ENCODE peak calls at places on chromosome 5, in six cellular contexts. V is choroid plexus epithelial cell, G is foreskin fibroblast, J is fibroblast of lung, R is RWPE1, W is chondrocyte. Z is an unnamed sample.

GRCh38 chr5:74337252-74338100 is 303.1 kb downstream of the ENC1 start:
- DNase-seq in V (no peak), G (no peak), J (no peak), R (no peak), W (no peak), Z (no peak)

GRCh38 chr5:179823937-179824744 is 3.4 kb downstream of the SQSTM1 start:
- DNase-seq in V (no peak), G (no peak), J (no peak), R (no peak), W (peak), Z (no peak)

GRCh38 chr5:34609951-34610431 is 46.1 kb upstream of the RAI14 start:
- DNase-seq in V (peak), G (peak), J (no peak), R (no peak), W (no peak), Z (no peak)

GRCh38 chr5:158301186-158301585 is 442.2 kb upstream of the CLINT1 start:
- DNase-seq in V (peak), G (peak), J (peak), R (no peak), W (no peak), Z (no peak)

GRCh38 chr5:66436721-66437120 is 159.5 kb upstream of the MAST4 start:
- DNase-seq in V (no peak), G (no peak), J (no peak), R (peak), W (no peak), Z (no peak)

GRCh38 chr5:102545175-102545574 is 46.4 kb upstream of the SLCO6A1 start:
- DNase-seq in V (peak), G (peak), J (no peak), R (no peak), W (no peak), Z (no peak)

GRCh38 chr5:172771439-172772111 is 580 bp upstream of the DUSP1 start:
- DNase-seq in V (peak), G (peak), J (peak), R (peak), W (no peak), Z (no peak)

GRCh38 chr5:117207088-117207668 is 632.6 kb upstream of the SEMA6A start:
- DNase-seq in V (no peak), G (no peak), J (no peak), R (no peak), W (no peak), Z (no peak)

GRCh38 chr5:11139471-11139870 is 378.4 kb upstream of the DAP start:
- DNase-seq in V (peak), G (no peak), J (no peak), R (no peak), W (no peak), Z (no peak)

GRCh38 chr5:170603578-170604565 is 100.1 kb downstream of the KCNIP1 start:
- DNase-seq in V (peak), G (peak), J (peak), R (peak), W (peak), Z (no peak)

GRCh38 chr5:158819840-158820620 is 279.7 kb downstream of the EBF1 start:
- DNase-seq in V (peak), G (peak), J (no peak), R (peak), W (no peak), Z (no peak)

GRCh38 chr5:177431317-177432142 is 5.1 kb downstream of the GRK6 start:
- DNase-seq in V (no peak), G (no peak), J (no peak), R (no peak), W (peak), Z (no peak)

GRCh38 chr5:127311349-127311748 is 20.8 kb downstream of the MEGF10 start:
- DNase-seq in V (peak), G (no peak), J (no peak), R (no peak), W (no peak), Z (no peak)

GRCh38 chr5:142652563-142652962 is 33.3 kb downstream of the FGF1 start:
- DNase-seq in V (no peak), G (no peak), J (no peak), R (no peak), W (no peak), Z (no peak)

GRCh38 chr5:179123491-179124328 is 63.5 kb downstream of the ZNF354C start:
- DNase-seq in V (no peak), G (no peak), J (no peak), R (no peak), W (peak), Z (no peak)

GRCh38 chr5:135399838-135400542 is 959 bp upstream of the MACROH2A1 start:
- DNase-seq in V (no peak), G (peak), J (peak), R (no peak), W (no peak), Z (no peak)

GRCh38 chr5:15021286-15022046 is 149.9 kb upstream of the ANKH start:
- DNase-seq in V (peak), G (peak), J (peak), R (no peak), W (no peak), Z (no peak)

GRCh38 chr5:29001666-29002065 is 1963.3 kb upstream of the CDH9 start:
- DNase-seq in V (no peak), G (no peak), J (no peak), R (no peak), W (no peak), Z (no peak)

GRCh38 chr5:149406203-149406978 is 27.3 kb upstream of the IL17B start:
- DNase-seq in V (peak), G (peak), J (peak), R (no peak), W (no peak), Z (no peak)

GRCh38 chr5:100789641-100790160 is 113.4 kb downstream of the ST8SIA4 start:
- DNase-seq in V (peak), G (no peak), J (no peak), R (no peak), W (no peak), Z (no peak)

GRCh38 chr5:133775584-133776304 is 163.4 kb upstream of the FSTL4 start:
- DNase-seq in V (no peak), G (no peak), J (no peak), R (no peak), W (no peak), Z (no peak)

GRCh38 chr5:108560581-108560980 is 178.7 kb upstream of the FBXL17 start:
- DNase-seq in V (peak), G (peak), J (peak), R (no peak), W (no peak), Z (no peak)

GRCh38 chr5:90334746-90335145 is 74.8 kb downstream of the CETN3 start:
- DNase-seq in V (no peak), G (no peak), J (no peak), R (no peak), W (no peak), Z (no peak)

GRCh38 chr5:180990889-180991257 is 2.2 kb downstream of the BTNL3 start:
- DNase-seq in V (no peak), G (no peak), J (no peak), R (no peak), W (no peak), Z (no peak)

GRCh38 chr5:78288246-78288645 is 6.3 kb downstream of the AP3B1 start:
- DNase-seq in V (no peak), G (peak), J (no peak), R (peak), W (no peak), Z (no peak)

GRCh38 chr5:78295035-78295961 is 800 bp upstream of the AP3B1 start:
- DNase-seq in V (no peak), G (peak), J (no peak), R (peak), W (peak), Z (no peak)

GRCh38 chr5:78294250-78295034 is at the start of gene AP3B1:
- DNase-seq in V (peak), G (peak), J (peak), R (peak), W (peak), Z (peak)

GRCh38 chr5:78291687-78292086 is 2.8 kb downstream of the AP3B1 start:
- DNase-seq in V (no peak), G (no peak), J (no peak), R (no peak), W (no peak), Z (no peak)

GRCh38 chr5:78293856-78294249 is 645 bp downstream of the AP3B1 start:
- DNase-seq in V (peak), G (peak), J (peak), R (peak), W (no peak), Z (no peak)
- TF ChIP-seq CTCF in V (no peak), G (no peak), J (no peak), R (no peak), W (no peak), Z (no peak)

GRCh38 chr5:138491669-138492551 is 26.6 kb downstream of the EGR1 start:
- DNase-seq in V (peak), G (peak), J (peak), R (peak), W (peak), Z (peak)
- TF ChIP-seq CTCF in V (peak), G (no peak), J (no peak), R (no peak), W (peak), Z (no peak)

GRCh38 chr5:956941-957729 is 51.5 kb upstream of the NKD2 start:
- DNase-seq in V (peak), G (peak), J (peak), R (peak), W (no peak), Z (no peak)
- TF ChIP-seq CTCF in V (peak), G (peak), J (peak), R (peak), W (peak), Z (no peak)

GRCh38 chr5:51391175-51391574 is 7.9 kb downstream of the ISL1 start:
- DNase-seq in V (no peak), G (no peak), J (no peak), R (no peak), W (no peak), Z (no peak)

GRCh38 chr5:51388488-51389325 is 5.5 kb downstream of the ISL1 start:
- DNase-seq in V (no peak), G (peak), J (no peak), R (no peak), W (no peak), Z (no peak)

GRCh38 chr5:51389582-51390463 is 6.6 kb downstream of the ISL1 start:
- DNase-seq in V (no peak), G (peak), J (no peak), R (no peak), W (no peak), Z (no peak)

GRCh38 chr5:51387854-51388320 is 4.6 kb downstream of the ISL1 start:
- DNase-seq in V (no peak), G (no peak), J (no peak), R (peak), W (no peak), Z (no peak)

GRCh38 chr5:51389326-51389581 is 6.0 kb downstream of the ISL1 start:
- DNase-seq in V (no peak), G (no peak), J (no peak), R (no peak), W (no peak), Z (no peak)
- TF ChIP-seq CTCF in V (no peak), G (no peak), J (no peak), R (no peak), W (no peak), Z (no peak)

GRCh38 chr5:132675936-132676689 is 2.3 kb downstream of the IL4 start:
- DNase-seq in V (no peak), G (no peak), J (no peak), R (no peak), W (no peak), Z (no peak)

GRCh38 chr5:132678735-132679134 is 4.9 kb downstream of the IL4 start:
- DNase-seq in V (no peak), G (no peak), J (no peak), R (no peak), W (no peak), Z (no peak)

GRCh38 chr5:132677682-132678400 is 4.1 kb downstream of the IL4 start:
- DNase-seq in V (no peak), G (no peak), J (no peak), R (no peak), W (no peak), Z (no peak)

GRCh38 chr5:132679166-132679565 is 5.4 kb downstream of the IL4 start:
- DNase-seq in V (no peak), G (no peak), J (no peak), R (no peak), W (no peak), Z (no peak)

DNA sequence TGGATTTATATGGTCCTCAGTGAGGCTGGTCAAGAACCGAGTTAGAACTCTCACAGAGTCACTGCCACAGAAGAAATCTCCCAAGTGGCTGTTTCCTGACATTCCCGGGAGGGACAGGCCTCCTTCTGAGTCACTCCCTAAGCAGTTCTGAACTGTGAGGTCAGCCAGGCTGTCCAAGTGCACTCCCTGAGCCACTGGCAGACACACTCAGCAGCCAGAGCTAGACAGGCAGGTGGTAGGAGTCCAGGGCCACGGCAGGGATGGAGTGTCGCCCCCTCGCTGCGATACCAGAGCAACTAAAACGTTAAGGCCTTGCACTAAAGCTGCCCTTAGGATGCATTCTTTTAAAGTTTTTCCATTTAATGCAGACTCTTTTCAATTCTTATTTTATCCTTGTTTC is 3.4 kb downstream of the IL4 start:
- DNase-seq in V (peak), G (peak), J (peak), R (peak), W (no peak), Z (no peak)
- TF ChIP-seq CTCF in V (peak), G (peak), J (peak), R (no peak), W (peak), Z (no peak)

DNA sequence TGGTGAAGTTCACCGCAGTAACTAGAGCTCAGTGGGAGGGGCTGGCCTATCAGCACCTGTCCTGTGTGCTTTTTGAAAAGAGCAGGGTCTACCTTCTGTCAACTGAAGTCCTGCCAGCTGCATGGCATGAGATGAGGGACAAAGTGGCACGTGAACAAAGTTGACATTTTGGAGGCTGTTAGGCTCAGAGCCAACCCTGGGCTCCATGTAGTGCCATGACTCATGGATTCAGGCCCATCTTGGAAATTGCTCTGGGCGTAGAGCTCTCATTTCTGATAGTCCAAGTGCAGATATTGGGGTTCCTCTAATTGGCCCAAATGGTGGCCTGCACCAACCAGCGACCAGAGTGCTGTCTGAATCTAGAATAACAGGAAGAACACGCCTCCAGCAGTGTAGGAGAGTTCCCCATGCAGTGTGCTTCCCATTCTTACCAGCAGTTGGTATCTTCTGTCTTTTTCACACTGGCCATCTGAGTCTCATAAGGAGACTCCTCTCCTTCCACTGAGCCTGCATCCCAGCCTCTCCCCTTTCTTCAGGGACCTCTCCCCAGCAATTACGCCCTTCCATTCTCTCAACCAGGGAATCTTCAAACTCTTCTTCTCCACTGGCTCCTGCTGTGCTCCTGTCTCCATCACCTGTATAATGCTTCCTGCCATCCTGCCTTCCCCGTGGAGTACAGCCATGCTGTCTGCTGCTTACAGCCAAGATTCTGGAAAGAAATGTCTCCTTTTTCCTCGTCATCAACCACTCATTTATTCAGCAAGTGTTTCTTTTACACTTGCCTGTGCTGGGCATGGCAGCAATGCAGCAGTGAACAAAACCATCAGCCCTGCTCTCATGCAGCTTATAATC is 30.4 kb downstream of the IRF1 start:
- DNase-seq in V (peak), G (no peak), J (no peak), R (no peak), W (no peak), Z (peak)
- TF ChIP-seq CTCF in V (peak), G (no peak), J (no peak), R (no peak), W (peak), Z (peak)

Z was measured in CD14-positive monocyte.